ENCODE peak calls at places on chromosomes 13 and 19, in nine cellular contexts. One of them, this sample, is unnamed.
A peak's percentile ranks its signal among the peaks of the same experiment; 100 is the strongest.

GRCh38 chr13:76512676-76513277 is 373.4 kb downstream of the KCTD12 start:
- DNase-seq in progenitor cell of endocrine pancreas: no peak
- DNase-seq in Calu3: no peak
- DNase-seq in CD8-positive, alpha-beta T cell: no peak
- DNase-seq in NB4: peak; percentile 12
- DNase-seq in endothelial cell: no peak
- DNase-seq in kidney epithelial cell: peak; percentile 51
- DNase-seq in glutamatergic neuron: no peak
- DNase-seq in neural crest cell: no peak
- DNase-seq in this sample: no peak

GRCh38 chr13:24747248-24748151 is 16.5 kb upstream of the RNF17 start:
- DNase-seq in progenitor cell of endocrine pancreas: peak; percentile 27
- DNase-seq in Calu3: peak; percentile 22
- DNase-seq in CD8-positive, alpha-beta T cell: no peak
- DNase-seq in NB4: peak; percentile 40
- DNase-seq in endothelial cell: peak; percentile 31
- DNase-seq in kidney epithelial cell: no peak
- DNase-seq in glutamatergic neuron: peak; percentile 65
- DNase-seq in neural crest cell: no peak
- DNase-seq in this sample: peak; percentile 51

GRCh38 chr13:50584856-50585580 is 258.5 kb downstream of the DLEU7 start:
- DNase-seq in progenitor cell of endocrine pancreas: no peak
- DNase-seq in Calu3: no peak
- DNase-seq in CD8-positive, alpha-beta T cell: no peak
- DNase-seq in NB4: no peak
- DNase-seq in endothelial cell: no peak
- DNase-seq in kidney epithelial cell: no peak
- DNase-seq in glutamatergic neuron: no peak
- DNase-seq in neural crest cell: no peak
- DNase-seq in this sample: no peak

GRCh38 chr19:47232422-47233211 is 1.6 kb upstream of the BBC3 start:
- DNase-seq in progenitor cell of endocrine pancreas: no peak
- DNase-seq in Calu3: peak; percentile 63
- DNase-seq in CD8-positive, alpha-beta T cell: no peak
- DNase-seq in NB4: peak; percentile 54
- DNase-seq in endothelial cell: no peak
- DNase-seq in kidney epithelial cell: no peak
- DNase-seq in glutamatergic neuron: no peak
- DNase-seq in neural crest cell: no peak
- DNase-seq in this sample: peak; percentile 31

GRCh38 chr19:8481616-8482015 is 20.8 kb downstream of the PRAM1 start:
- DNase-seq in progenitor cell of endocrine pancreas: no peak
- DNase-seq in Calu3: no peak
- DNase-seq in CD8-positive, alpha-beta T cell: no peak
- DNase-seq in NB4: no peak
- DNase-seq in endothelial cell: no peak
- DNase-seq in kidney epithelial cell: no peak
- DNase-seq in glutamatergic neuron: no peak
- DNase-seq in neural crest cell: no peak
- DNase-seq in this sample: no peak

GRCh38 chr19:4186087-4186993 is 3.9 kb downstream of the ANKRD24 start:
- DNase-seq in progenitor cell of endocrine pancreas: peak; percentile 75
- DNase-seq in Calu3: peak; percentile 85
- DNase-seq in CD8-positive, alpha-beta T cell: peak; percentile 84
- DNase-seq in NB4: peak; percentile 76
- DNase-seq in endothelial cell: peak; percentile 87
- DNase-seq in kidney epithelial cell: no peak
- DNase-seq in glutamatergic neuron: peak; percentile 92
- DNase-seq in neural crest cell: peak; percentile 95
- DNase-seq in this sample: peak; percentile 87

GRCh38 chr13:37141011-37141410 is 35.5 kb upstream of the CSNK1A1L start:
- DNase-seq in progenitor cell of endocrine pancreas: no peak
- DNase-seq in Calu3: no peak
- DNase-seq in CD8-positive, alpha-beta T cell: no peak
- DNase-seq in NB4: no peak
- DNase-seq in endothelial cell: no peak
- DNase-seq in kidney epithelial cell: no peak
- DNase-seq in glutamatergic neuron: no peak
- DNase-seq in neural crest cell: no peak
- DNase-seq in this sample: no peak

GRCh38 chr19:33622505-33622808 is 704 bp downstream of the CHST8 start:
- DNase-seq in progenitor cell of endocrine pancreas: no peak
- DNase-seq in Calu3: no peak
- DNase-seq in CD8-positive, alpha-beta T cell: no peak
- DNase-seq in NB4: no peak
- DNase-seq in endothelial cell: peak; percentile 22
- DNase-seq in kidney epithelial cell: no peak
- DNase-seq in glutamatergic neuron: no peak
- DNase-seq in neural crest cell: no peak
- DNase-seq in this sample: no peak

GRCh38 chr13:51041126-51041525 is 69.9 kb downstream of the C13orf42 start:
- DNase-seq in progenitor cell of endocrine pancreas: no peak
- DNase-seq in Calu3: no peak
- DNase-seq in CD8-positive, alpha-beta T cell: no peak
- DNase-seq in NB4: no peak
- DNase-seq in endothelial cell: no peak
- DNase-seq in kidney epithelial cell: no peak
- DNase-seq in glutamatergic neuron: no peak
- DNase-seq in neural crest cell: no peak
- DNase-seq in this sample: no peak

GRCh38 chr13:30963794-30964193 is 31.3 kb downstream of the TEX26 start:
- DNase-seq in progenitor cell of endocrine pancreas: no peak
- DNase-seq in Calu3: peak; percentile 42
- DNase-seq in CD8-positive, alpha-beta T cell: no peak
- DNase-seq in NB4: no peak
- DNase-seq in endothelial cell: no peak
- DNase-seq in kidney epithelial cell: no peak
- DNase-seq in glutamatergic neuron: no peak
- DNase-seq in neural crest cell: no peak
- DNase-seq in this sample: no peak

DNA sequence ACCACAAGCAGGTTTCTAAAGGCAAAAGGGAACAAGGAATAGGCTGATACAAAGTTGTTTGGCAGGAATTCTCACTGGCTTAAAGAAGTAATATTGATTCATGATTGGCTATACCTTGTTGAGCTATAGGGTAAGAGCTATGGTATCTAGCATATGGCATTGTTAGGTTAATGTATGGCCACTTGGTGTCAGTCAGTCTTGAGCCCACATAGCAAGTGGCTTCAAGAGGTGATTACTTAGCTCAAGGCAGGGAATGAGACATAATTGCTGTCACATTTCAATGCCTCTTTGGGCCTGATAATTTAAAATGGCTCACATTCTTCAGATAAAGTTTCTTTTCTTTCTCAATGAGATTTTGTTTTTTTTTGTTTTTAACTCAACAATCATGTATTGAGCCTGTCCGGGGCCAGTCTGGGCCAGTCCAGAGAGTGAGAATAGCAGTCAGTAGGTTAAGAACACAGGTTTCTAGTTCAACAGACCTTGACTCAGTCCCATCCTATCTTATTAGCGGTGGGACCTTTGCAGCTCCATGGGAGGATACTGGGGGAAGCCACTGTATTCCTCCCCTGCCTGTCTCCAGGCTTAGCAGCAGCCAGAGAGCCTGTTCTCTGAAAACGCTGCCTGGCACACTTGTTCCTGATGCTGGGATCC is 45.8 kb upstream of the RCBTB2 start:
- DNase-seq in progenitor cell of endocrine pancreas: no peak
- DNase-seq in Calu3: no peak
- DNase-seq in CD8-positive, alpha-beta T cell: no peak
- DNase-seq in NB4: peak; percentile 51
- DNase-seq in endothelial cell: no peak
- DNase-seq in kidney epithelial cell: no peak
- DNase-seq in glutamatergic neuron: no peak
- DNase-seq in neural crest cell: no peak
- DNase-seq in this sample: no peak
- TF ChIP-seq CTCF in progenitor cell of endocrine pancreas: no peak
- TF ChIP-seq CTCF in Calu3: no peak
- TF ChIP-seq CTCF in CD8-positive, alpha-beta T cell: no peak
- TF ChIP-seq CTCF in NB4: peak; percentile 17
- TF ChIP-seq CTCF in endothelial cell: no peak
- TF ChIP-seq CTCF in kidney epithelial cell: no peak
- TF ChIP-seq CTCF in glutamatergic neuron: no peak
- TF ChIP-seq CTCF in neural crest cell: no peak
- TF ChIP-seq CTCF in this sample: no peak

GRCh38 chr19:2726160-2726855 is 5.1 kb upstream of the DIRAS1 start:
- DNase-seq in progenitor cell of endocrine pancreas: no peak
- DNase-seq in Calu3: no peak
- DNase-seq in CD8-positive, alpha-beta T cell: no peak
- DNase-seq in NB4: no peak
- DNase-seq in endothelial cell: no peak
- DNase-seq in kidney epithelial cell: no peak
- DNase-seq in glutamatergic neuron: no peak
- DNase-seq in neural crest cell: no peak
- DNase-seq in this sample: no peak

GRCh38 chr19:2722541-2723344 is 1.6 kb upstream of the DIRAS1 start:
- DNase-seq in progenitor cell of endocrine pancreas: no peak
- DNase-seq in Calu3: peak; percentile 24
- DNase-seq in CD8-positive, alpha-beta T cell: no peak
- DNase-seq in NB4: peak; percentile 79
- DNase-seq in endothelial cell: no peak
- DNase-seq in kidney epithelial cell: peak; percentile 45
- DNase-seq in glutamatergic neuron: no peak
- DNase-seq in neural crest cell: no peak
- DNase-seq in this sample: no peak

GRCh38 chr19:2723747-2724146 is 2.6 kb upstream of the DIRAS1 start:
- DNase-seq in progenitor cell of endocrine pancreas: no peak
- DNase-seq in Calu3: no peak
- DNase-seq in CD8-positive, alpha-beta T cell: no peak
- DNase-seq in NB4: no peak
- DNase-seq in endothelial cell: no peak
- DNase-seq in kidney epithelial cell: no peak
- DNase-seq in glutamatergic neuron: no peak
- DNase-seq in neural crest cell: no peak
- DNase-seq in this sample: no peak

GRCh38 chr19:2723345-2723715 is 2.2 kb upstream of the DIRAS1 start:
- DNase-seq in progenitor cell of endocrine pancreas: no peak
- DNase-seq in Calu3: no peak
- DNase-seq in CD8-positive, alpha-beta T cell: no peak
- DNase-seq in NB4: no peak
- DNase-seq in endothelial cell: no peak
- DNase-seq in kidney epithelial cell: no peak
- DNase-seq in glutamatergic neuron: no peak
- DNase-seq in neural crest cell: no peak
- DNase-seq in this sample: no peak

DNA sequence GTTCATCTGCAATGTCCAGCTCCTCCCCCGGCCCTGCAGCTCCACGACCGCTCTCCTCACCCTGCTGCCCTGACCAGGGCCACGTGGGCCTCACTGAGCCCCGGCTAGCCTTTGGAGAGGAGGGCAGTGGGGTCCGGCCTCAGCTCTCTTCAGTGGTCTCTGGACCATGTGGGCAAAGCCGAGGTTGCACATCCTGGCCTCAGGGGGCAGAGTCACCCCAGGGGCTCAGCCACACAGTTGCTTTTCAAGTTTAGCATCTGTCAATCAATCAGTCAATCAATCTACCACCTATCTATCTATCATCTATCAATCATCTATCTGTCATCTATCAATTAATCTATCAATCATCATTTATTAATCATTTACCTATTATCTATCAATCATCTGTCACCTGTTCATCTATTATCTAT is 3.0 kb upstream of the DIRAS1 start:
- DNase-seq in progenitor cell of endocrine pancreas: no peak
- DNase-seq in Calu3: no peak
- DNase-seq in CD8-positive, alpha-beta T cell: no peak
- DNase-seq in NB4: no peak
- DNase-seq in endothelial cell: no peak
- DNase-seq in kidney epithelial cell: no peak
- DNase-seq in glutamatergic neuron: no peak
- DNase-seq in neural crest cell: no peak
- DNase-seq in this sample: no peak
- TF ChIP-seq CTCF in progenitor cell of endocrine pancreas: peak; percentile 36
- TF ChIP-seq CTCF in Calu3: no peak
- TF ChIP-seq CTCF in CD8-positive, alpha-beta T cell: no peak
- TF ChIP-seq CTCF in NB4: no peak
- TF ChIP-seq CTCF in endothelial cell: no peak
- TF ChIP-seq CTCF in kidney epithelial cell: peak; percentile 20
- TF ChIP-seq CTCF in glutamatergic neuron: no peak
- TF ChIP-seq CTCF in neural crest cell: no peak
- TF ChIP-seq CTCF in this sample: no peak

GRCh38 chr19:16066611-16067104 is 9.6 kb upstream of the TPM4 start:
- DNase-seq in progenitor cell of endocrine pancreas: no peak
- DNase-seq in Calu3: peak; percentile 88
- DNase-seq in CD8-positive, alpha-beta T cell: no peak
- DNase-seq in NB4: peak; percentile 82
- DNase-seq in endothelial cell: no peak
- DNase-seq in kidney epithelial cell: no peak
- DNase-seq in glutamatergic neuron: no peak
- DNase-seq in neural crest cell: no peak
- DNase-seq in this sample: peak; percentile 72
- TF ChIP-seq CTCF in progenitor cell of endocrine pancreas: no peak
- TF ChIP-seq CTCF in Calu3: no peak
- TF ChIP-seq CTCF in CD8-positive, alpha-beta T cell: no peak
- TF ChIP-seq CTCF in NB4: peak; percentile 52
- TF ChIP-seq CTCF in endothelial cell: no peak
- TF ChIP-seq CTCF in kidney epithelial cell: peak; percentile 12
- TF ChIP-seq CTCF in glutamatergic neuron: no peak
- TF ChIP-seq CTCF in neural crest cell: peak; percentile 38
- TF ChIP-seq CTCF in this sample: peak; percentile 39

GRCh38 chr19:29371766-29372415 is 153.9 kb upstream of the VSTM2B start:
- DNase-seq in progenitor cell of endocrine pancreas: no peak
- DNase-seq in Calu3: no peak
- DNase-seq in CD8-positive, alpha-beta T cell: peak; percentile 34
- DNase-seq in NB4: no peak
- DNase-seq in endothelial cell: no peak
- DNase-seq in kidney epithelial cell: no peak
- DNase-seq in glutamatergic neuron: no peak
- DNase-seq in neural crest cell: no peak
- DNase-seq in this sample: peak; percentile 2
- TF ChIP-seq CTCF in progenitor cell of endocrine pancreas: no peak
- TF ChIP-seq CTCF in Calu3: no peak
- TF ChIP-seq CTCF in CD8-positive, alpha-beta T cell: no peak
- TF ChIP-seq CTCF in NB4: no peak
- TF ChIP-seq CTCF in endothelial cell: no peak
- TF ChIP-seq CTCF in kidney epithelial cell: no peak
- TF ChIP-seq CTCF in glutamatergic neuron: no peak
- TF ChIP-seq CTCF in neural crest cell: no peak
- TF ChIP-seq CTCF in this sample: no peak

GRCh38 chr13:82758056-82758455 is 1124.2 kb downstream of the SLITRK1 start:
- DNase-seq in progenitor cell of endocrine pancreas: no peak
- DNase-seq in Calu3: no peak
- DNase-seq in CD8-positive, alpha-beta T cell: no peak
- DNase-seq in NB4: peak; percentile 40
- DNase-seq in endothelial cell: no peak
- DNase-seq in kidney epithelial cell: no peak
- DNase-seq in glutamatergic neuron: no peak
- DNase-seq in neural crest cell: no peak
- DNase-seq in this sample: peak; percentile 10
- TF ChIP-seq CTCF in progenitor cell of endocrine pancreas: peak; percentile 33
- TF ChIP-seq CTCF in Calu3: no peak
- TF ChIP-seq CTCF in CD8-positive, alpha-beta T cell: no peak
- TF ChIP-seq CTCF in NB4: peak; percentile 56
- TF ChIP-seq CTCF in endothelial cell: no peak
- TF ChIP-seq CTCF in kidney epithelial cell: peak; percentile 24
- TF ChIP-seq CTCF in glutamatergic neuron: peak; percentile 25
- TF ChIP-seq CTCF in neural crest cell: peak; percentile 45
- TF ChIP-seq CTCF in this sample: no peak

DNA sequence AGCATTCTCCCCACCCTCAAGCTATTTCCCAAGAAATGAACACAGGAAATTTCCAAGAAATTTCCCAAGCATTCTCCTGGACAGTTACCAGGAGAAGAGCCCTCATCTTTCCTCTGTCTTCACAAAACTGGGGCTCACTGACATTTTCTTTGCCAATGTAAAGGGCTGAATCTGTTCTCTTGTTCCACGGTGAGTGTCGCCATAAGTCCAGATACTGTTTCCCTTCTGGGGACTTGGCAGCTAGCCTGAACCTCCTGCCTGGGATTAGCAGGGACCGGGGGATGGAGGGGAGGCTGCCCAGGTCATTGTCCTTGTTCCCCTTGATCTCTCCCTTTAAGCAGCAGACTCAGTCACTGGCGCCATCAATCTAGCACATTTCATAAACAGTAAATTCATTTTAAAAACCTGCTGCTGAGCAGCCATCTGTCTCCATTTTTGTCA is 172.8 kb downstream of the DNAJC15 start:
- DNase-seq in progenitor cell of endocrine pancreas: no peak
- DNase-seq in Calu3: no peak
- DNase-seq in CD8-positive, alpha-beta T cell: no peak
- DNase-seq in NB4: no peak
- DNase-seq in endothelial cell: no peak
- DNase-seq in kidney epithelial cell: no peak
- DNase-seq in glutamatergic neuron: no peak
- DNase-seq in neural crest cell: no peak
- DNase-seq in this sample: no peak
- TF ChIP-seq CTCF in progenitor cell of endocrine pancreas: no peak
- TF ChIP-seq CTCF in Calu3: no peak
- TF ChIP-seq CTCF in CD8-positive, alpha-beta T cell: no peak
- TF ChIP-seq CTCF in NB4: no peak
- TF ChIP-seq CTCF in endothelial cell: no peak
- TF ChIP-seq CTCF in kidney epithelial cell: no peak
- TF ChIP-seq CTCF in glutamatergic neuron: no peak
- TF ChIP-seq CTCF in neural crest cell: no peak
- TF ChIP-seq CTCF in this sample: no peak

This sample was measured in GM13976.